ENCODE peak calls at places on chromosomes 6 and 20, in seven cellular contexts. One of them, this sample, is unnamed.

GRCh38 chr6:163554663-163555062 is 140.1 kb downstream of the QKI start:
- DNase-seq in GM10248: peak; percentile 28
- DNase-seq in choroid plexus epithelial cell: peak; percentile 64
- DNase-seq in breast epithelium: no peak
- DNase-seq in fibroblast of mammary gland: peak; percentile 69
- DNase-seq in lung: no peak
- DNase-seq in cardiac fibroblast: peak; percentile 73
- DNase-seq in this sample: no peak

GRCh38 chr6:42556462-42556861 is 7.4 kb upstream of the UBR2 start:
- DNase-seq in lung: no peak
- DNase-seq in choroid plexus epithelial cell: no peak
- DNase-seq in GM10248: no peak
- DNase-seq in cardiac fibroblast: no peak
- DNase-seq in breast epithelium: no peak
- DNase-seq in fibroblast of mammary gland: no peak
- DNase-seq in this sample: no peak

GRCh38 chr6:147141690-147142308 is 62.4 kb upstream of the STXBP5 start:
- DNase-seq in breast epithelium: no peak
- DNase-seq in choroid plexus epithelial cell: peak; percentile 45
- DNase-seq in lung: no peak
- DNase-seq in GM10248: no peak
- DNase-seq in cardiac fibroblast: peak; percentile 53
- DNase-seq in fibroblast of mammary gland: peak; percentile 80
- DNase-seq in this sample: no peak

GRCh38 chr6:162922816-162923215 is 195.0 kb downstream of the PACRG start:
- DNase-seq in choroid plexus epithelial cell: no peak
- DNase-seq in cardiac fibroblast: no peak
- DNase-seq in breast epithelium: no peak
- DNase-seq in lung: no peak
- DNase-seq in fibroblast of mammary gland: no peak
- DNase-seq in GM10248: no peak
- DNase-seq in this sample: no peak

GRCh38 chr6:156593893-156594292 is 183.3 kb upstream of the ARID1B start:
- DNase-seq in fibroblast of mammary gland: no peak
- DNase-seq in GM10248: no peak
- DNase-seq in breast epithelium: no peak
- DNase-seq in lung: no peak
- DNase-seq in choroid plexus epithelial cell: no peak
- DNase-seq in cardiac fibroblast: no peak
- DNase-seq in this sample: no peak

GRCh38 chr6:114537977-114538376 is 195.2 kb upstream of the HS3ST5 start:
- DNase-seq in breast epithelium: no peak
- DNase-seq in GM10248: no peak
- DNase-seq in cardiac fibroblast: no peak
- DNase-seq in lung: no peak
- DNase-seq in fibroblast of mammary gland: no peak
- DNase-seq in choroid plexus epithelial cell: no peak
- DNase-seq in this sample: no peak

GRCh38 chr6:32622545-32623401 is 14.4 kb upstream of the HLA-DQA1 start:
- DNase-seq in GM10248: peak; percentile 59
- DNase-seq in cardiac fibroblast: peak; percentile 32
- DNase-seq in breast epithelium: no peak
- DNase-seq in fibroblast of mammary gland: peak; percentile 66
- DNase-seq in lung: no peak
- DNase-seq in choroid plexus epithelial cell: peak; percentile 68
- DNase-seq in this sample: no peak

GRCh38 chr6:46490425-46491200 is 636 bp downstream of the RCAN2 start:
- DNase-seq in cardiac fibroblast: no peak
- DNase-seq in lung: no peak
- DNase-seq in breast epithelium: no peak
- DNase-seq in choroid plexus epithelial cell: no peak
- DNase-seq in GM10248: peak; percentile 17
- DNase-seq in fibroblast of mammary gland: no peak
- DNase-seq in this sample: peak; percentile 70

GRCh38 chr20:42095221-42095620 is 477.0 kb upstream of the CHD6 start:
- DNase-seq in choroid plexus epithelial cell: no peak
- DNase-seq in fibroblast of mammary gland: no peak
- DNase-seq in breast epithelium: no peak
- DNase-seq in lung: no peak
- DNase-seq in cardiac fibroblast: no peak
- DNase-seq in GM10248: no peak
- DNase-seq in this sample: no peak

GRCh38 chr6:151452750-151453427 is 963 bp upstream of the RMND1 start:
- DNase-seq in cardiac fibroblast: peak; percentile 36
- DNase-seq in breast epithelium: peak; percentile 65
- DNase-seq in lung: peak; percentile 36
- DNase-seq in fibroblast of mammary gland: peak; percentile 33
- DNase-seq in GM10248: no peak
- DNase-seq in choroid plexus epithelial cell: peak; percentile 47
- DNase-seq in this sample: no peak

GRCh38 chr20:36875702-36876472 is at the start of gene TLDC2:
- DNase-seq in cardiac fibroblast: no peak
- DNase-seq in GM10248: no peak
- DNase-seq in breast epithelium: no peak
- DNase-seq in fibroblast of mammary gland: no peak
- DNase-seq in choroid plexus epithelial cell: no peak
- DNase-seq in lung: no peak
- DNase-seq in this sample: no peak

GRCh38 chr6:142903806-142904205 is 41.2 kb downstream of the HIVEP2 start:
- DNase-seq in fibroblast of mammary gland: peak; percentile 53
- DNase-seq in lung: no peak
- DNase-seq in choroid plexus epithelial cell: peak; percentile 61
- DNase-seq in GM10248: no peak
- DNase-seq in breast epithelium: no peak
- DNase-seq in cardiac fibroblast: peak; percentile 60
- DNase-seq in this sample: no peak

GRCh38 chr20:62366370-62367135 is 559 bp downstream of the LAMA5 start:
- DNase-seq in breast epithelium: no peak
- DNase-seq in choroid plexus epithelial cell: no peak
- DNase-seq in fibroblast of mammary gland: no peak
- DNase-seq in GM10248: no peak
- DNase-seq in lung: no peak
- DNase-seq in cardiac fibroblast: no peak
- DNase-seq in this sample: no peak

GRCh38 chr6:14130431-14131075 is 13.0 kb downstream of the CD83 start:
- DNase-seq in breast epithelium: no peak
- DNase-seq in fibroblast of mammary gland: no peak
- DNase-seq in choroid plexus epithelial cell: no peak
- DNase-seq in GM10248: no peak
- DNase-seq in cardiac fibroblast: no peak
- DNase-seq in lung: no peak
- DNase-seq in this sample: no peak

GRCh38 chr20:46078954-46079353 is 10.8 kb downstream of the NCOA5 start:
- DNase-seq in GM10248: no peak
- DNase-seq in fibroblast of mammary gland: no peak
- DNase-seq in cardiac fibroblast: no peak
- DNase-seq in lung: no peak
- DNase-seq in breast epithelium: no peak
- DNase-seq in choroid plexus epithelial cell: no peak
- DNase-seq in this sample: no peak

GRCh38 chr6:127205031-127205430 is 61.6 kb upstream of the RNF146 start:
- DNase-seq in breast epithelium: no peak
- DNase-seq in GM10248: no peak
- DNase-seq in cardiac fibroblast: no peak
- DNase-seq in lung: no peak
- DNase-seq in fibroblast of mammary gland: no peak
- DNase-seq in choroid plexus epithelial cell: no peak
- DNase-seq in this sample: no peak

GRCh38 chr20:38291961-38292360 is 12.0 kb upstream of the BPI start:
- DNase-seq in breast epithelium: no peak
- DNase-seq in cardiac fibroblast: no peak
- DNase-seq in fibroblast of mammary gland: no peak
- DNase-seq in lung: no peak
- DNase-seq in GM10248: no peak
- DNase-seq in choroid plexus epithelial cell: no peak
- DNase-seq in this sample: no peak

GRCh38 chr6:20876016-20876415 is 341.8 kb downstream of the CDKAL1 start:
- DNase-seq in lung: no peak
- DNase-seq in GM10248: no peak
- DNase-seq in choroid plexus epithelial cell: peak; percentile 88
- DNase-seq in fibroblast of mammary gland: peak; percentile 79
- DNase-seq in cardiac fibroblast: peak; percentile 65
- DNase-seq in breast epithelium: no peak
- DNase-seq in this sample: no peak

GRCh38 chr20:63491078-63491477 is 7.8 kb downstream of the EEF1A2 start:
- DNase-seq in fibroblast of mammary gland: no peak
- DNase-seq in cardiac fibroblast: no peak
- DNase-seq in lung: no peak
- DNase-seq in choroid plexus epithelial cell: no peak
- DNase-seq in breast epithelium: no peak
- DNase-seq in GM10248: no peak
- DNase-seq in this sample: no peak

GRCh38 chr20:46541229-46541935 is 9.1 kb downstream of the OCSTAMP start:
- DNase-seq in breast epithelium: no peak
- DNase-seq in GM10248: no peak
- DNase-seq in choroid plexus epithelial cell: no peak
- DNase-seq in lung: no peak
- DNase-seq in cardiac fibroblast: no peak
- DNase-seq in fibroblast of mammary gland: no peak
- DNase-seq in this sample: no peak

DNA sequence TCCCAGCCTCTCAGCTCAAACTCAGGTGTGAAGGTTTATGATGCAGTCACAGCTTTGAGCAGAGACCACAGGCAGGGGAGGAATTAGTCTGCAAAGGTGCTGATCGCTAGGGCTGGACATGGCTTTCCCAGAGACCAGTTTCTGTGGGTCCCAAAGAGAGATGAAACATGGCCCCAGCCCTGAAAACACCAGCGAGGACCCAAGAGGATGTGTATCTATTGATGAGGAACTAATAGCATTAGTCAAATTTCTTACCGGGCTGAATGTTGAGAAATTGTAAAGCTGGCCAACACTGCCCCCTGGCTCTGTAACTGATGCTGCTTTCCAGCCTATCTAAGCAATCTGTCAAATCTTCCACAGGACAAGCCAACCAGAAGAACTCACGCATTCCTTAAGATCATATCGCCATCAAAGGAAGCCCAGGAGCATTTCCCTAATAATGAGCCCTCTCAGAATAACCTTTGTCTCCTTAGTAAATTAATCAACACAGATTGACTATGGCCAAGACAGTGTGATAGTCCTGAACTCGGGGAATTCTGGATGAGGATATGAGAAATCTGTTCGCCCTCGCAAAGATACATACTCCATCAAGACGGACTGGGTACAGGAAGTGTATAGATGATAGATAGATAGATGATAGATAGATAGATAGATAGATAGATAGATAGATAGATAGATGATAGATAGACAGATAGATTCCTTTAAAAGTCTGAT is 7.8 kb upstream of the ACSS1 start:
- DNase-seq in choroid plexus epithelial cell: peak; percentile 82
- DNase-seq in lung: peak; percentile 62
- DNase-seq in breast epithelium: peak; percentile 58
- DNase-seq in GM10248: peak; percentile 74
- DNase-seq in cardiac fibroblast: peak; percentile 74
- DNase-seq in fibroblast of mammary gland: peak; percentile 67
- DNase-seq in this sample: no peak
- TF ChIP-seq CTCF in choroid plexus epithelial cell: peak; percentile 87
- TF ChIP-seq CTCF in lung: peak; percentile 83
- TF ChIP-seq CTCF in breast epithelium: peak; percentile 71
- TF ChIP-seq CTCF in GM10248: peak; percentile 70
- TF ChIP-seq CTCF in cardiac fibroblast: peak; percentile 76
- TF ChIP-seq CTCF in fibroblast of mammary gland: peak; percentile 74
- TF ChIP-seq CTCF in this sample: peak; percentile 89

DNA sequence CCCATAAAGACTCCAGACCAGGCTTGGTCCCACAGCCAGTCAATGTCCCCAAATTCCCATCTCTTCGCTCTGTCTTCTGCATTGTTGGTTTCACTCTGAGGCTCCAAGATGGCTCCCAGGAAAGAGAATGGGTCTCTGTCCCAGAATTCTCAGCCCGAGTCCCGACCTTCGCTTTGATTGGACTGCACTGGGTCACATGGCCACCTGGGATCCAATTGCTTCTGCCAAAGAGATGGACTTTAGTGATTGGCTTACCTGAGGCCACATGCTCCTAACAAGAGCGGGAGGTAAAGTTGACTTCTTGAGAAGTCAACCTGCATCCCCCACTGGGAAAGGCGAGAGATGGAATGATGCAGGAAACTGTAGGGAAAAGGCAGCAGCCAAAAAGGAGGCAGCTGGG is 104.7 kb upstream of the PMEPA1 start:
- DNase-seq in lung: no peak
- DNase-seq in GM10248: no peak
- DNase-seq in breast epithelium: no peak
- DNase-seq in cardiac fibroblast: no peak
- DNase-seq in fibroblast of mammary gland: no peak
- DNase-seq in choroid plexus epithelial cell: no peak
- DNase-seq in this sample: no peak
- TF ChIP-seq CTCF in lung: no peak
- TF ChIP-seq CTCF in GM10248: no peak
- TF ChIP-seq CTCF in breast epithelium: no peak
- TF ChIP-seq CTCF in cardiac fibroblast: no peak
- TF ChIP-seq CTCF in fibroblast of mammary gland: no peak
- TF ChIP-seq CTCF in choroid plexus epithelial cell: no peak
- TF ChIP-seq CTCF in this sample: no peak

GRCh38 chr6:10847684-10848083 is 9.3 kb upstream of the MAK start:
- DNase-seq in fibroblast of mammary gland: no peak
- DNase-seq in choroid plexus epithelial cell: peak; percentile 26
- DNase-seq in lung: no peak
- DNase-seq in GM10248: no peak
- DNase-seq in cardiac fibroblast: peak; percentile 9
- DNase-seq in breast epithelium: no peak
- DNase-seq in this sample: no peak
- TF ChIP-seq CTCF in fibroblast of mammary gland: no peak
- TF ChIP-seq CTCF in choroid plexus epithelial cell: no peak
- TF ChIP-seq CTCF in lung: no peak
- TF ChIP-seq CTCF in GM10248: peak; percentile 27
- TF ChIP-seq CTCF in cardiac fibroblast: no peak
- TF ChIP-seq CTCF in breast epithelium: no peak
- TF ChIP-seq CTCF in this sample: peak; percentile 69

GRCh38 chr6:169807219-169807618 is 55.8 kb downstream of the ERMARD start:
- DNase-seq in choroid plexus epithelial cell: no peak
- DNase-seq in breast epithelium: no peak
- DNase-seq in cardiac fibroblast: no peak
- DNase-seq in fibroblast of mammary gland: no peak
- DNase-seq in lung: no peak
- DNase-seq in GM10248: no peak
- DNase-seq in this sample: no peak
- TF ChIP-seq CTCF in choroid plexus epithelial cell: no peak
- TF ChIP-seq CTCF in breast epithelium: no peak
- TF ChIP-seq CTCF in cardiac fibroblast: no peak
- TF ChIP-seq CTCF in fibroblast of mammary gland: no peak
- TF ChIP-seq CTCF in lung: no peak
- TF ChIP-seq CTCF in GM10248: no peak
- TF ChIP-seq CTCF in this sample: no peak

GRCh38 chr6:132742495-132742894 is 15.2 kb downstream of the VNN2 start:
- DNase-seq in choroid plexus epithelial cell: no peak
- DNase-seq in lung: no peak
- DNase-seq in breast epithelium: no peak
- DNase-seq in GM10248: no peak
- DNase-seq in cardiac fibroblast: no peak
- DNase-seq in fibroblast of mammary gland: no peak
- DNase-seq in this sample: no peak
- TF ChIP-seq CTCF in choroid plexus epithelial cell: no peak
- TF ChIP-seq CTCF in lung: no peak
- TF ChIP-seq CTCF in breast epithelium: no peak
- TF ChIP-seq CTCF in GM10248: no peak
- TF ChIP-seq CTCF in cardiac fibroblast: no peak
- TF ChIP-seq CTCF in fibroblast of mammary gland: no peak
- TF ChIP-seq CTCF in this sample: no peak

GRCh38 chr6:12294851-12295536 is 4.8 kb downstream of the EDN1 start:
- DNase-seq in lung: no peak
- DNase-seq in GM10248: no peak
- DNase-seq in cardiac fibroblast: no peak
- DNase-seq in breast epithelium: no peak
- DNase-seq in choroid plexus epithelial cell: no peak
- DNase-seq in fibroblast of mammary gland: no peak
- DNase-seq in this sample: no peak
- TF ChIP-seq CTCF in lung: no peak
- TF ChIP-seq CTCF in GM10248: no peak
- TF ChIP-seq CTCF in cardiac fibroblast: no peak
- TF ChIP-seq CTCF in breast epithelium: no peak
- TF ChIP-seq CTCF in choroid plexus epithelial cell: no peak
- TF ChIP-seq CTCF in fibroblast of mammary gland: no peak
- TF ChIP-seq CTCF in this sample: no peak

This sample was measured in type B pancreatic cell.